ENCODE peak calls at places on chromosomes 7 and 10, in five cellular contexts. I is neural crest cell; T is activated CD4-positive, alpha-beta T cell treated with anti-CD3 and anti-CD28 coated beads for 48 hours; C is stimulated activated CD4-positive, alpha-beta T cell treated with anti-CD3 and anti-CD28 coated beads, Interleukin-1b, Interleukin-23, amount 100 ng/mL, for 48 hours; Z is activated gamma-delta T cell treated with Interleukin-2 at 50 U/mL for 16 hours. S is an unnamed sample.

GRCh38 chr10:112517381-112517976 is 70.5 kb downstream of the VTI1A start:
- DNase-seq in I (no peak), T (no peak), C (no peak), Z (no peak), S (no peak)

GRCh38 chr10:34292675-34293074 is 522.4 kb downstream of the PARD3 start:
- DNase-seq in I (no peak), T (no peak), C (no peak), Z (no peak), S (no peak)

GRCh38 chr7:49800031-49800430 is 26.6 kb downstream of the VWC2 start:
- DNase-seq in I (no peak), T (no peak), C (no peak), Z (no peak), S (no peak)

GRCh38 chr7:132577206-132578049 is 1.2 kb upstream of the PLXNA4 start:
- DNase-seq in I (peak), T (peak), C (no peak), Z (no peak), S (no peak)

GRCh38 chr10:54444184-54444583 is 356.8 kb downstream of the PCDH15 start:
- DNase-seq in I (no peak), T (no peak), C (no peak), Z (no peak), S (no peak)

GRCh38 chr7:85716353-85716752 is 529.5 kb upstream of the SEMA3D start:
- DNase-seq in I (no peak), T (no peak), C (no peak), Z (no peak), S (no peak)

GRCh38 chr10:36675458-36675880 is 449.9 kb upstream of the ANKRD30A start:
- DNase-seq in I (no peak), T (no peak), C (no peak), Z (no peak), S (no peak)

GRCh38 chr7:151665363-151665762 is 145.7 kb upstream of the RHEB start:
- DNase-seq in I (no peak), T (no peak), C (no peak), Z (no peak), S (no peak)

GRCh38 chr7:137771273-137771672 is 75.5 kb downstream of the DGKI start:
- DNase-seq in I (no peak), T (no peak), C (no peak), Z (no peak), S (no peak)

GRCh38 chr10:9668411-9668810 is 1349.3 kb upstream of the CELF2 start:
- DNase-seq in I (no peak), T (no peak), C (no peak), Z (no peak), S (no peak)

GRCh38 chr7:69691734-69692133 is 93.5 kb downstream of the AUTS2 start:
- DNase-seq in I (no peak), T (no peak), C (no peak), Z (no peak), S (no peak)

GRCh38 chr10:44385726-44386438 is 985 bp upstream of the CXCL12 start:
- DNase-seq in I (no peak), T (no peak), C (no peak), Z (no peak), S (no peak)

GRCh38 chr7:54581511-54581910 is 39.3 kb downstream of the VSTM2A start:
- DNase-seq in I (no peak), T (no peak), C (no peak), Z (no peak), S (no peak)

GRCh38 chr7:129163875-129164544 is 19.5 kb downstream of the TSPAN33 start:
- DNase-seq in I (no peak), T (no peak), C (no peak), Z (no peak), S (no peak)

GRCh38 chr7:12350971-12351370 is 52.7 kb downstream of the VWDE start:
- DNase-seq in I (no peak), T (no peak), C (no peak), Z (no peak), S (no peak)

GRCh38 chr10:126669188-126669587 is 1.3 kb downstream of the C10orf90 start:
- DNase-seq in I (no peak), T (no peak), C (no peak), Z (no peak), S (no peak)